ENCODE peak calls at places on chromosomes 16 and 17, in eight cellular contexts. One of them, this sample, is unnamed.

GRCh38 chr17:77451894-77452852 is 311.4 kb downstream of the SEC14L1 start:
- DNase-seq in testis: peak
- DNase-seq in A549: no peak
- DNase-seq in transverse colon: peak
- DNase-seq in Peyer's patch: no peak
- DNase-seq in psoas muscle: peak
- DNase-seq in gastrocnemius medialis: no peak
- DNase-seq in adrenal gland: no peak
- DNase-seq in this sample: peak

GRCh38 chr17:60356947-60357346 is 35.0 kb downstream of the USP32 start:
- DNase-seq in Peyer's patch: no peak
- DNase-seq in transverse colon: no peak
- DNase-seq in A549: no peak
- DNase-seq in testis: no peak
- DNase-seq in psoas muscle: no peak
- DNase-seq in adrenal gland: no peak
- DNase-seq in gastrocnemius medialis: no peak
- DNase-seq in this sample: no peak

GRCh38 chr17:27471321-27472269 is 15.3 kb downstream of the KSR1 start:
- DNase-seq in transverse colon: peak
- DNase-seq in Peyer's patch: peak
- DNase-seq in A549: peak
- DNase-seq in psoas muscle: no peak
- DNase-seq in adrenal gland: no peak
- DNase-seq in gastrocnemius medialis: no peak
- DNase-seq in testis: no peak
- DNase-seq in this sample: no peak

GRCh38 chr17:372157-373152 is 19.8 kb upstream of the RPH3AL start:
- DNase-seq in transverse colon: no peak
- DNase-seq in gastrocnemius medialis: no peak
- DNase-seq in Peyer's patch: no peak
- DNase-seq in adrenal gland: no peak
- DNase-seq in psoas muscle: no peak
- DNase-seq in A549: no peak
- DNase-seq in testis: no peak
- DNase-seq in this sample: no peak

GRCh38 chr16:78210305-78210704 is 110.9 kb downstream of the WWOX start:
- DNase-seq in adrenal gland: no peak
- DNase-seq in psoas muscle: no peak
- DNase-seq in Peyer's patch: no peak
- DNase-seq in A549: peak
- DNase-seq in gastrocnemius medialis: no peak
- DNase-seq in transverse colon: no peak
- DNase-seq in testis: no peak
- DNase-seq in this sample: no peak

GRCh38 chr17:17819561-17819995 is 17.2 kb downstream of the SREBF1 start:
- DNase-seq in gastrocnemius medialis: peak
- DNase-seq in psoas muscle: peak
- DNase-seq in adrenal gland: peak
- DNase-seq in A549: peak
- DNase-seq in testis: peak
- DNase-seq in Peyer's patch: peak
- DNase-seq in transverse colon: peak
- DNase-seq in this sample: peak

GRCh38 chr17:16304832-16305231 is 48.4 kb downstream of the CENPV start:
- DNase-seq in psoas muscle: no peak
- DNase-seq in Peyer's patch: no peak
- DNase-seq in adrenal gland: no peak
- DNase-seq in transverse colon: no peak
- DNase-seq in testis: no peak
- DNase-seq in A549: peak
- DNase-seq in gastrocnemius medialis: no peak
- DNase-seq in this sample: no peak

GRCh38 chr17:75697651-75698291 is 23.5 kb upstream of the ITGB4 start:
- DNase-seq in Peyer's patch: no peak
- DNase-seq in A549: no peak
- DNase-seq in adrenal gland: no peak
- DNase-seq in psoas muscle: no peak
- DNase-seq in gastrocnemius medialis: peak
- DNase-seq in transverse colon: peak
- DNase-seq in testis: peak
- DNase-seq in this sample: no peak

GRCh38 chr16:46555981-46556380 is 65.2 kb downstream of the SHCBP1 start:
- DNase-seq in Peyer's patch: no peak
- DNase-seq in A549: no peak
- DNase-seq in psoas muscle: no peak
- DNase-seq in testis: no peak
- DNase-seq in transverse colon: no peak
- DNase-seq in gastrocnemius medialis: no peak
- DNase-seq in adrenal gland: no peak
- DNase-seq in this sample: no peak

DNA sequence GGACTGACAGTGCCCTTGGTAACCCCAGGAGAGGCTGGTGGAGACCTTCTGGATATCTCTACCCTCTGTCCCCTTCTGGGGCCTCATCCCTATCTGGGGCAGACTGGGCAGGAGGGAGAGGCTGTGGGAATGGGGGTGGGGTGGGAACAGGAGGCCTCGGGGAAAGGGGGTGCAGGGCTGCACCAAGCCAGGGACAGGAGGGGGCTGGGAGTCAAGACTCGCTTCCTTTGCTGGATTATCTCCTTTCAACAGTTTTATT is 24.8 kb downstream of the G6PC3 start:
- DNase-seq in Peyer's patch: no peak
- DNase-seq in A549: no peak
- DNase-seq in adrenal gland: no peak
- DNase-seq in transverse colon: no peak
- DNase-seq in gastrocnemius medialis: no peak
- DNase-seq in psoas muscle: no peak
- DNase-seq in testis: no peak
- DNase-seq in this sample: no peak
- H3K4me3 ChIP-seq in Peyer's patch: no peak
- H3K4me3 ChIP-seq in A549: peak
- H3K4me3 ChIP-seq in adrenal gland: peak
- H3K4me3 ChIP-seq in transverse colon: peak
- H3K4me3 ChIP-seq in gastrocnemius medialis: peak
- H3K4me3 ChIP-seq in psoas muscle: peak
- H3K4me3 ChIP-seq in testis: no peak
- H3K4me3 ChIP-seq in this sample: peak

GRCh38 chr16:87837627-87838289 is 31.5 kb downstream of the SLC7A5 start:
- DNase-seq in testis: no peak
- DNase-seq in adrenal gland: no peak
- DNase-seq in psoas muscle: no peak
- DNase-seq in gastrocnemius medialis: no peak
- DNase-seq in transverse colon: no peak
- DNase-seq in Peyer's patch: no peak
- DNase-seq in A549: no peak
- DNase-seq in this sample: no peak

GRCh38 chr16:87836346-87836843 is 32.9 kb downstream of the SLC7A5 start:
- DNase-seq in transverse colon: no peak
- DNase-seq in adrenal gland: no peak
- DNase-seq in psoas muscle: no peak
- DNase-seq in gastrocnemius medialis: no peak
- DNase-seq in testis: no peak
- DNase-seq in A549: no peak
- DNase-seq in Peyer's patch: no peak
- DNase-seq in this sample: no peak

GRCh38 chr16:87835882-87836331 is 33.4 kb downstream of the SLC7A5 start:
- DNase-seq in A549: no peak
- DNase-seq in testis: no peak
- DNase-seq in Peyer's patch: no peak
- DNase-seq in psoas muscle: no peak
- DNase-seq in transverse colon: no peak
- DNase-seq in adrenal gland: no peak
- DNase-seq in gastrocnemius medialis: no peak
- DNase-seq in this sample: no peak

GRCh38 chr16:87838643-87839541 is 30.4 kb downstream of the SLC7A5 start:
- DNase-seq in gastrocnemius medialis: no peak
- DNase-seq in transverse colon: no peak
- DNase-seq in adrenal gland: no peak
- DNase-seq in psoas muscle: no peak
- DNase-seq in testis: no peak
- DNase-seq in Peyer's patch: no peak
- DNase-seq in A549: no peak
- DNase-seq in this sample: no peak

GRCh38 chr16:87836844-87837581 is 32.3 kb downstream of the SLC7A5 start:
- DNase-seq in transverse colon: no peak
- DNase-seq in gastrocnemius medialis: no peak
- DNase-seq in psoas muscle: no peak
- DNase-seq in A549: no peak
- DNase-seq in adrenal gland: no peak
- DNase-seq in Peyer's patch: no peak
- DNase-seq in testis: no peak
- DNase-seq in this sample: no peak
- H3K27ac ChIP-seq in transverse colon: no peak
- H3K27ac ChIP-seq in gastrocnemius medialis: peak
- H3K27ac ChIP-seq in psoas muscle: no peak
- H3K27ac ChIP-seq in A549: peak
- H3K27ac ChIP-seq in adrenal gland: no peak
- H3K27ac ChIP-seq in Peyer's patch: no peak
- H3K27ac ChIP-seq in testis: peak
- H3K27ac ChIP-seq in this sample: no peak

DNA sequence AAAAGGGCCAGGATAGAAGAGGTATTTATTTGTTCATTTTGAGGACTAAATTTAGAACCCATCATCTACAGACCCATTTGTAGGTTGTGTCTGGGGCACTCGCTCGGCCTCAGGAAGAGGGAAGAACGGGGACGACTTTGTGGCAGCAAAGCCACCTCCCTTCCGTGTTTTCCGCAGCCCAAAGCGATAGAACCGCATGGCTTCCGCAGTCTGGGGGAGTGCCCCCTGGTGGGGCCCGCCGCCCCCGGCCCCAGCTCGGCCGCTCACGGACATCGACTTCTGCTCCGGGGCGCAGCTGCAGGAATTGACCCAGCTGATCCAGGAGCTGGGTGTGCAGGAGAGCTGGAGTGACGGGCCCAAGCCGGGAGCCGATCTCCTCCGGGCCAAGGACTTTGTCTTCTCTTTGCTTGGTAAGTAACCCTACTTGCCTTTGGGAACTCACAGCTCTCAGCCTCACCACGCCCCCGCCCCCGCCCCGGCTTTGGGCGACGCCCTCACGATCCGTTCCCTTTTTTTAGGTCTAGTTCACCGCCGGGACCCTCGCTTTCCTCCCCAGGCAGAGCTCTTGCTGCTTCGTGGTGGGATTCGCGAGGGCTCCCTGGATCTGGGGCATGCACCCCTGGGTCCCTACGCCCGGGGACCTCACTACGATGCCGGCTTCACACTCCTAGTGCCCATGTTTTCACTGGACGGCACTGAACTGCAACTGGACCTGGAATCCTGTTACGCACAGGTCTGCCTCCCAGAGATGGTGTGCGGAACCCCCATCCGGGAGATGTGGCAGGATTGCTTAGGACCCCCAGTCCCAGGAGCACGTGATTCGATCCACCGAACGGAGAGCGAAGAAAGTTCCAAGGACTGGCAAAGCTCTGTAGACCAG is 681 bp downstream of the TMEM102 start:
- DNase-seq in testis: no peak
- DNase-seq in psoas muscle: peak
- DNase-seq in gastrocnemius medialis: peak
- DNase-seq in transverse colon: peak
- DNase-seq in adrenal gland: peak
- DNase-seq in A549: peak
- DNase-seq in Peyer's patch: peak
- DNase-seq in this sample: no peak
- TF ChIP-seq CTCF in testis: no peak
- TF ChIP-seq CTCF in psoas muscle: no peak
- TF ChIP-seq CTCF in gastrocnemius medialis: no peak
- TF ChIP-seq CTCF in transverse colon: peak
- TF ChIP-seq CTCF in adrenal gland: no peak
- TF ChIP-seq CTCF in A549: no peak
- TF ChIP-seq CTCF in Peyer's patch: peak
- TF ChIP-seq CTCF in this sample: no peak

GRCh38 chr16:27401768-27402568 is at the start of gene IL21R:
- DNase-seq in psoas muscle: peak
- DNase-seq in Peyer's patch: peak
- DNase-seq in A549: no peak
- DNase-seq in adrenal gland: peak
- DNase-seq in testis: no peak
- DNase-seq in transverse colon: peak
- DNase-seq in gastrocnemius medialis: peak
- DNase-seq in this sample: peak
- H3K4me3 ChIP-seq in psoas muscle: peak
- H3K4me3 ChIP-seq in Peyer's patch: peak
- H3K4me3 ChIP-seq in A549: no peak
- H3K4me3 ChIP-seq in adrenal gland: no peak
- H3K4me3 ChIP-seq in testis: no peak
- H3K4me3 ChIP-seq in transverse colon: peak
- H3K4me3 ChIP-seq in gastrocnemius medialis: no peak
- H3K4me3 ChIP-seq in this sample: no peak

DNA sequence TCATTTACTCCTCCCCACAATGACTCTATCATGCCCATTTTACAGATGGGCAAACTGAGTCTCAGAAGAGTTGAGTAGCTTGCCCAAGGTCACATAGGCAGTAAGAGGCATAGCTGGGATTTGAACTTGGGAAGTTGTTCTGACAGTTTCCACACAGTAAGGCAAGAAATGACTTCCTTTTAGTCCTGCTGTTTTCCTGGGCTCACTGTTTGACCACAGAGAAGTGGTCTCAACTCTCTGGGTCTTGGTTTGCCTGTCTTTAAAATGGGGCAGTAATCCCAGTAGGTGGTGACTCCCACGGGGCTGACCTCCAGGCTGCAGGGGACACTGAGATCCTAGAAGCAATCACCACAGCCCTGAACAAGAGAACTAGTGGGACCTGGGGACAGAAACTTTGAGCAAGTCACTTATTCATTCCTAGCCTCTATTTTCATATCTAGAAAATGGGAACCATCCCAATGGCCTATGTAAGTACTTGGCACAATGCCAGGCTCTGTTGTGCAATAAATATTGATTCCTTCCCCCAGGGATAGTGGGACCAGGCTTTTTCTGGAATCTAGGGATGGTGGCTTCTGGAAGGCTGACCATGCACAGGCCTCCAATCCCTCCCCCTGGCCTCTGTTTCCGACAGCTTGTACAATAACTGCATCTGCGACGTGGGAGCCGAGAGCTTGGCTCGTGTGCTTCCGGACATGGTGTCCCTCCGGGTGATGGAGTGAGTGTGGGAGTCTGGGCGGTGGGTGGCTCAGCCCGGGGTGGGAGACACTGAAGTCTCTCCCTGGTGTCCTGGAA is 20.5 kb downstream of the DEXI start:
- DNase-seq in testis: no peak
- DNase-seq in A549: no peak
- DNase-seq in gastrocnemius medialis: no peak
- DNase-seq in Peyer's patch: no peak
- DNase-seq in adrenal gland: no peak
- DNase-seq in transverse colon: no peak
- DNase-seq in psoas muscle: no peak
- DNase-seq in this sample: no peak
- H3K27ac ChIP-seq in testis: peak
- H3K27ac ChIP-seq in A549: no peak
- H3K27ac ChIP-seq in gastrocnemius medialis: peak
- H3K27ac ChIP-seq in Peyer's patch: no peak
- H3K27ac ChIP-seq in adrenal gland: peak
- H3K27ac ChIP-seq in transverse colon: peak
- H3K27ac ChIP-seq in psoas muscle: peak
- H3K27ac ChIP-seq in this sample: peak

GRCh38 chr16:1310832-1311200 is 1.4 kb downstream of the UBE2I start:
- DNase-seq in gastrocnemius medialis: no peak
- DNase-seq in Peyer's patch: peak
- DNase-seq in transverse colon: no peak
- DNase-seq in A549: no peak
- DNase-seq in adrenal gland: no peak
- DNase-seq in psoas muscle: no peak
- DNase-seq in testis: no peak
- DNase-seq in this sample: no peak
- TF ChIP-seq CTCF in gastrocnemius medialis: no peak
- TF ChIP-seq CTCF in Peyer's patch: no peak
- TF ChIP-seq CTCF in transverse colon: no peak
- TF ChIP-seq CTCF in A549: no peak
- TF ChIP-seq CTCF in adrenal gland: no peak
- TF ChIP-seq CTCF in psoas muscle: no peak
- TF ChIP-seq CTCF in testis: no peak
- TF ChIP-seq CTCF in this sample: no peak

This sample was measured in tibial artery.